ENCODE peak calls at places on chromosomes 7 and 10, in seven cellular contexts. V is ovary, J is transverse colon, Y is SK-N-SH, S is A549, O is tibial nerve, C is H1. I is an unnamed sample.

GRCh38 chr10:77756319-77757232 is 119.0 kb upstream of the KCNMA1 start:
- DNase-seq in V (no peak), J (peak), Y (peak), S (peak), O (no peak), C (peak), I (peak)

GRCh38 chr10:135601-136464 is 578 bp downstream of the ZMYND11 start:
- DNase-seq in V (peak), J (peak), Y (peak), S (peak), O (peak), C (no peak), I (peak)

GRCh38 chr7:34748244-34749039 is 90.4 kb downstream of the NPSR1 start:
- DNase-seq in V (peak), J (peak), Y (peak), S (peak), O (no peak), C (no peak), I (no peak)

GRCh38 chr7:47482013-47482761 is 99.7 kb downstream of the TNS3 start:
- DNase-seq in V (no peak), J (no peak), Y (peak), S (no peak), O (no peak), C (no peak), I (peak)

GRCh38 chr10:74048433-74048832 is 50.5 kb downstream of the VCL start:
- DNase-seq in V (no peak), J (no peak), Y (no peak), S (no peak), O (no peak), C (no peak), I (no peak)

GRCh38 chr7:47335557-47336177 is 246.2 kb downstream of the TNS3 start:
- DNase-seq in V (no peak), J (no peak), Y (no peak), S (no peak), O (no peak), C (no peak), I (no peak)

GRCh38 chr7:47318395-47319182 is 263.3 kb downstream of the TNS3 start:
- DNase-seq in V (no peak), J (no peak), Y (no peak), S (no peak), O (no peak), C (no peak), I (no peak)

GRCh38 chr7:2313450-2314208 is 612 bp downstream of the SNX8 start:
- DNase-seq in V (no peak), J (peak), Y (no peak), S (no peak), O (no peak), C (no peak), I (no peak)

GRCh38 chr7:148142660-148143248 is 447.8 kb upstream of the C7orf33 start:
- DNase-seq in V (no peak), J (peak), Y (peak), S (peak), O (no peak), C (no peak), I (peak)

GRCh38 chr10:110395350-110396283 is 90.9 kb upstream of the SMNDC1 start:
- DNase-seq in V (no peak), J (peak), Y (no peak), S (peak), O (no peak), C (no peak), I (peak)

GRCh38 chr10:125226823-125227222 is 66.5 kb upstream of the CTBP2 start:
- DNase-seq in V (no peak), J (no peak), Y (no peak), S (no peak), O (no peak), C (no peak), I (no peak)

GRCh38 chr7:134327896-134328295 is 11.2 kb upstream of the SLC35B4 start:
- DNase-seq in V (no peak), J (peak), Y (peak), S (peak), O (no peak), C (peak), I (peak)

GRCh38 chr7:101995121-101995520 is 177.7 kb downstream of the CUX1 start:
- DNase-seq in V (no peak), J (peak), Y (no peak), S (no peak), O (no peak), C (no peak), I (no peak)

GRCh38 chr10:71333154-71333887 is 14.3 kb downstream of the SLC29A3 start:
- DNase-seq in V (no peak), J (no peak), Y (no peak), S (no peak), O (no peak), C (no peak), I (no peak)

GRCh38 chr7:537911-538634 is 18.4 kb upstream of the PDGFA start:
- DNase-seq in V (no peak), J (peak), Y (peak), S (peak), O (no peak), C (peak), I (no peak)

GRCh38 chr10:86226801-86227201 is 139.8 kb downstream of the GRID1 start:
- DNase-seq in V (no peak), J (no peak), Y (peak), S (no peak), O (no peak), C (no peak), I (no peak)

GRCh38 chr10:90968448-90969086 is 47.7 kb upstream of the ANKRD1 start:
- DNase-seq in V (no peak), J (no peak), Y (peak), S (peak), O (no peak), C (no peak), I (no peak)

DNA sequence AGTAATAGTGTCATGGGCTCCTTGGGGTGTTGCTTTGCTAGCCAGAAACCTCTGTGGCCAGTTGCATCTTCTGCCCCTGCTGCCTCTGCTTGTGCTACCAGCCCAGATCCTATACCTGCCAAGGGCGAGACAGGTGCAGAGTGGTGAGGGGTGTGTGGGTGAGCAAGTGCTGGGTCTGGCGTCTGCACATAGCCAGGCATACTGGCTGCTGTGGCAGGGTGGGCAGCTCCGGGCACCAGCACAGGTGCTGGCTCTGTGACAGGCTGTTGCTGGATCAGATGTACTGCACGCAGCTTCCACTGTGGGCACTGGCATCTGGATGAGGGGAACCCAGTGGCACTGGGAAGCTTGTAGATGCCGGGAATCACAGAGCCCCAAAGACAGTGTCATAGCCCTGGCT is 148.4 kb downstream of the NXPH1 start:
- DNase-seq in V (no peak), J (no peak), Y (no peak), S (no peak), O (no peak), C (no peak), I (no peak)
- TF ChIP-seq EP300 in V (no peak), J (no peak), Y (no peak), S (no peak), O (no peak), C (no peak), I (no peak)

GRCh38 chr10:132418520-132419416 is 21.8 kb downstream of the PWWP2B start:
- DNase-seq in V (no peak), J (peak), Y (peak), S (peak), O (no peak), C (no peak), I (peak)
- TF ChIP-seq EP300 in V (no peak), J (no peak), Y (no peak), S (no peak), O (no peak), C (no peak), I (no peak)

DNA sequence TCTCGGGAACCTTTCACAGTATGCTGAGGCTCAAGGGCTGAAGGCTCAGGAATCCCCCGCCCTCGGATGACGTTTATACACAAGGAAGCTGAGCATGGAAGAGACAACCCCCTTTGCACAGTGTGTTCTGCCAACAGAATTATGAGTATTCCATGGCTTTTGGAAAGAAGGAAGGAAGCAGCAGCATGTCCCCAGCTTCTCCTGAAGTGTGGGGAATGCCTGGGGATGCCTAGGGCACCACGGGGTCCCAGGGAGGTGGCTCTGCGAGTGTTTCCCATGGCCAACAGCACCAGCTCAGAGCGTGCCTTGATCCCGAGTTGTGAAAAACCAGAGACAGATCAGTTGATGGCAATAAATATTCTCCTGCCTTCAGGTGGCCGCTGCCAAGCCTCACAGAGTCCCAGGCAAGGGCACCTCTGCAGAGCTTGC is 88.8 kb upstream of the DDC start:
- DNase-seq in V (no peak), J (peak), Y (no peak), S (no peak), O (no peak), C (no peak), I (no peak)
- TF ChIP-seq EP300 in V (no peak), J (peak), Y (no peak), S (no peak), O (no peak), C (no peak), I (no peak)

GRCh38 chr10:31940839-31941653 is 12.4 kb upstream of the ARHGAP12 start:
- DNase-seq in V (no peak), J (peak), Y (peak), S (peak), O (no peak), C (no peak), I (no peak)
- TF ChIP-seq EP300 in V (no peak), J (no peak), Y (peak), S (peak), O (no peak), C (no peak), I (peak)

DNA sequence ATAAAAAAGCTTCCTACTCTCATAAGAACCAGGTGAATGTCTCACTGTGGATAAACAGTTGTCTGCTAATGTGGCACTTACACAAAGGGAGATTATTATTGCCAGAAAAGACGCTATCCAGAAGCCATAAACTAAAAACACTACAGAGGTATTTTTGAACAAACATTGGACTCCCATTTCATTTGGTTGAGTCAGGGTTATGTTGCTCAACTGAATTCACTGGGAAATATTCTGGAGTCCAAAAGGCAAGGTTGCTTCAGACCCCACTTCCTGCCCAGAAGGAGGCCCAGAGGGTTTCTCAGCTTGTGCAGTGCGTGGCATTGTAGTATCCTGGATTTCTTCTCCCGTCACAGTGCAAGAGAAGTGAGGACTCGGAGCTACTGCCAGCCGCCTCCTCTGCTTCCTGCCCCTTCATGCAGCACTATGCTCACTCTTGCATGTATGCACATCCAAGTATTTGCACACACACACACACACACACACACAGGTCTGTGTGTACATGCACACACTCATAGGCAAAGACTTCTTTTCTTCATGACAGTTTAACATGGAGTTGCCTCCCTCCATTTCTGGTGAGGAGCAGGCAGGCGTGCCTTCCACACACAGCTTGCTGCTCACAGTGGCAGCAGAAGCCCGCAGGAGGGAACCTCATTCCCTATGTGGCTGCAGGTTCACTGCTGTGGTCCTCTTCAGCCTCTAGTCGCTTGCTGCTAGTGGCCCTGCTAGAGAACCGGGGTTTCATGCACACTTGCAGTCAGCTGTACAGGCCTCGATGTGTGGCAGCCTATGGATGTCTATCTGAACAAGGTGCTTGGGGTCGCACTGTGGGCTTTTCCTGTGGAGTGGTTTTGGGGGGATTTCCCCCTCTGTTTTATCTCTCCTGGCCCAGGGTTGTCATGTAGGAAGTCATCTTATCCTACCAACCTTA is 10.2 kb downstream of the DENND10 start:
- DNase-seq in V (no peak), J (no peak), Y (no peak), S (peak), O (no peak), C (no peak), I (no peak)
- TF ChIP-seq EP300 in V (no peak), J (no peak), Y (no peak), S (peak), O (no peak), C (no peak), I (no peak)

GRCh38 chr7:46146454-46147255 is 225.6 kb upstream of the IGFBP3 start:
- DNase-seq in V (no peak), J (no peak), Y (peak), S (peak), O (no peak), C (no peak), I (no peak)
- TF ChIP-seq EP300 in V (no peak), J (no peak), Y (no peak), S (peak), O (no peak), C (no peak), I (no peak)

GRCh38 chr7:105250239-105250638 is 138.5 kb downstream of the SRPK2 start:
- DNase-seq in V (no peak), J (no peak), Y (no peak), S (no peak), O (no peak), C (no peak), I (no peak)

GRCh38 chr7:105249216-105249615 is 139.5 kb downstream of the SRPK2 start:
- DNase-seq in V (no peak), J (no peak), Y (no peak), S (no peak), O (no peak), C (no peak), I (no peak)

GRCh38 chr7:105244594-105244993 is 144.1 kb downstream of the SRPK2 start:
- DNase-seq in V (peak), J (no peak), Y (no peak), S (no peak), O (no peak), C (no peak), I (no peak)

GRCh38 chr7:105245398-105246099 is 143.2 kb downstream of the SRPK2 start:
- DNase-seq in V (peak), J (no peak), Y (peak), S (no peak), O (no peak), C (no peak), I (no peak)

GRCh38 chr7:105246195-105247078 is 142.3 kb downstream of the SRPK2 start:
- DNase-seq in V (no peak), J (no peak), Y (peak), S (no peak), O (no peak), C (no peak), I (no peak)
- TF ChIP-seq EP300 in V (no peak), J (no peak), Y (no peak), S (no peak), O (no peak), C (no peak), I (no peak)

DNA sequence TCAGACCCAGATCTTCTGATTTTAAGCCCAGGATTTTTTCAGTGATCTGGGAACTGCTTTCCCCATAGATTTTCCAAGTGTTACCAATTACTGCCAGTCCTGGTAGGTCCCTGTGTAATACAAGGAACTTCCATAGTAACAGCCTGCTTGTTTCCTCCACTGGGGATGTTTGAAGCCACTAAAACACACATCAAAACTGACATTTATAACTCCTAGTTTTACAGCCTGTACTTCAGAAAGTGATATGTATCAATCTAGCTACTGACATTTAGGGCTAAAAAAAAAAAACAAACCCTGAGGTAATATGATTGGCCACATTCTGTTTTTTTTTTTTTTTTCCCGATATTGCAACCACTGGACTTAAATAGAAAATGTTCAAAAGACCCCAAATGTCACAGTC is 166.9 kb upstream of the SP4 start:
- DNase-seq in V (no peak), J (no peak), Y (no peak), S (no peak), O (no peak), C (no peak), I (no peak)
- TF ChIP-seq EP300 in V (no peak), J (no peak), Y (no peak), S (no peak), O (no peak), C (no peak), I (no peak)